ENCODE peak calls at places on chromosomes 11 and 22, in four cellular contexts. Y is K562, P is A549, N is GM12878. S is an unnamed sample. For H3K4me1, the result is how much of the 10 kb centered on the place peaks cover.

GRCh38 chr22:36315325-36315724 is 62.4 kb downstream of the APOL1 start:
- DNase-seq in Y (no peak), P (no peak), N (no peak), S (no peak)

GRCh38 chr11:46686886-46687810 is 13.3 kb downstream of the ARHGAP1 start:
- DNase-seq in Y (no peak), P (no peak), N (no peak), S (no peak)

GRCh38 chr22:43152001-43152354 is 619 bp downstream of the TSPO start:
- DNase-seq in Y (no peak), P (no peak), N (no peak), S (no peak)

GRCh38 chr11:126310229-126310991 is 6.5 kb downstream of the DCPS start:
- DNase-seq in Y (peak), P (peak), N (no peak), S (peak)

GRCh38 chr11:93005239-93005638 is 35.8 kb downstream of the MTNR1B start:
- DNase-seq in Y (no peak), P (no peak), N (no peak), S (no peak)

GRCh38 chr11:5596611-5597201 is at the start of gene TRIM6:
- DNase-seq in Y (peak), P (peak), N (no peak), S (no peak)

GRCh38 chr22:42282252-42282942 is 11.9 kb upstream of the TCF20 start:
- DNase-seq in Y (no peak), P (no peak), N (no peak), S (peak)

GRCh38 chr11:69400769-69401590 is 80.5 kb upstream of the LINC01488 start:
- DNase-seq in Y (peak), P (no peak), N (no peak), S (no peak)

GRCh38 chr11:43393765-43394355 is 35.1 kb downstream of the TTC17 start:
- DNase-seq in Y (peak), P (no peak), N (no peak), S (no peak)

GRCh38 chr11:9625728-9626127 is 38.1 kb upstream of the SWAP70 start:
- DNase-seq in Y (no peak), P (no peak), N (no peak), S (no peak)

GRCh38 chr11:63761870-63762661 is 6.5 kb downstream of the ZFTA start:
- DNase-seq in Y (no peak), P (no peak), N (no peak), S (no peak)

GRCh38 chr11:133968300-133968699 is 11.5 kb upstream of the IGSF9B start:
- DNase-seq in Y (peak), P (no peak), N (no peak), S (no peak)

GRCh38 chr22:19719055-19719482 is 4.3 kb upstream of the GP1BB start:
- DNase-seq in Y (peak), P (no peak), N (no peak), S (no peak)

GRCh38 chr22:19720999-19721485 is 2.3 kb upstream of the GP1BB start:
- DNase-seq in Y (no peak), P (no peak), N (no peak), S (no peak)

GRCh38 chr22:19721486-19722172 is 1.7 kb upstream of the GP1BB start:
- DNase-seq in Y (no peak), P (no peak), N (no peak), S (peak)

GRCh38 chr22:19719488-19720021 is 3.8 kb upstream of the GP1BB start:
- DNase-seq in Y (no peak), P (no peak), N (no peak), S (no peak)

DNA sequence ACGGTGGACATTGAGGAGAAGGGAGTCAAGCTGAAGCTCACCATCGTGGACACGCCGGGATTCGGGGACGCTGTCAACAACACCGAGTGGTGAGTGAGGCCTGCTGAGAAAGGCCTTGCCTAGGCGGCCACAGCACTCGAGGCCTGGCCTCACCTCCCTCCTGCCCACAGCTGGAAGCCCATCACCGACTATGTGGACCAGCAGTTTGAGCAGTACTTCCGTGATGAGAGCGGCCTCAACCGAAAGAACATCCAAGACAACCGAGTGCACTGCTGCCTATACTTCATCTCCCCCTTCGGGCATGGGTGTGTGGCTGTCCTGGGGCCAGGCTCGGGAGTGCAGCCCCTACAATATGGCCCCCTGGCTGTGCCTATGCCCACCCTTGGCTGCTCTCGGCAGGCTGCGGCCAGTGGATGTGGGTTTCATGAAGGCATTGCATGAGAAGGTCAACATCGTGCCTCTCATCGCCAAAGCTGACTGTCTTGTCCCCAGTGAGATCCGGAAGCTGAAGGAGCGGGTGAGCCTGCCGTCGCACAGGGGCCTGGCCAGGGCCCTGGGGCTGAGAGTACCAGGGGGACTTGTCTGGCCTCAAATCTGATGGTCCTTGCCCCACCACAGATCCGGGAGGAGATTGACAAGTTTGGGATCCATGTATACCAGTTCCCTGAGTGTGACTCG is 3.0 kb upstream of the GP1BB start:
- DNase-seq in Y (no peak), P (no peak), N (no peak), S (no peak)
- H3K4me1 ChIP-seq in Y (half or more), P (under half), N (under half), S (under half)

DNA sequence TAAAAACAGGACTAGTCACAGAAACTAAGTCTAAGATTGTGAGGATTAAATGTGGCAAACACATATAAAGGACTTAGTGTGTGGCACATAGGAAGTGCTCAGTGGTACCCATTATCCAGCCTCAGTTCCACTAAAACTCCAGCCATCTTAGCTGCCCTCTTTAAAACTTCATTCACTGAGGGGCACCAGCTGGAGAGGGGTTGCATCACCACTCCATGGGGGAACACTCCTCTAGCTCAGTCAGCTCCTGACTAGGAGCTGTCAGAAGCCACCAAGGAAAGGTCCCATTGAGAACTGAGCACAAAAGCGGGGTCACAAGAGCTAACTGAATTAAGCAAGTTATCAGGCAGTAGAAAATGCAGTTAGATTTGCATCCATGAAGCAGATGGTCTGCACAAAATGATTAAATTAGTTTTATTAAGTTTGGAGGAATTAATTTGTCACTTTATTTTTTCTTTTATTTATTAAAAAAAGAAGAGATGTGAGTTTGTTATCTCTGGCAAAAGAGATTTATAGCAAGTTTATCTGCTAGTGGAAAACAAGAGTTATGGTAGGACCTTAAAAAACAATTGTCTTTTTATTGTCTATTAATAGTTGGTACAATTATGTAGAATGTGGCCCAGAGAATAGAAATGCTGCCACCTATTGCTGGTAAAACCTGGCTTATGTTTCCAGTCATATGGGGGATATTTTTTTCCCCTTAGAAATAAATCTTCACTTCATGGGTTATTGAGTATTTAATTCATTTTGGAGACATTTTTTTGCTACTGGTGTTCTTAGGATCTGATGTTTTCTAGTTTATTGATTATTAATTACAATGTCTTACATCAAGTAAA is 95.7 kb downstream of the NAV2 start:
- DNase-seq in Y (no peak), P (no peak), N (no peak), S (no peak)
- TF ChIP-seq CHD4 in Y (no peak), P (no peak), N (no peak), S (no peak)

DNA sequence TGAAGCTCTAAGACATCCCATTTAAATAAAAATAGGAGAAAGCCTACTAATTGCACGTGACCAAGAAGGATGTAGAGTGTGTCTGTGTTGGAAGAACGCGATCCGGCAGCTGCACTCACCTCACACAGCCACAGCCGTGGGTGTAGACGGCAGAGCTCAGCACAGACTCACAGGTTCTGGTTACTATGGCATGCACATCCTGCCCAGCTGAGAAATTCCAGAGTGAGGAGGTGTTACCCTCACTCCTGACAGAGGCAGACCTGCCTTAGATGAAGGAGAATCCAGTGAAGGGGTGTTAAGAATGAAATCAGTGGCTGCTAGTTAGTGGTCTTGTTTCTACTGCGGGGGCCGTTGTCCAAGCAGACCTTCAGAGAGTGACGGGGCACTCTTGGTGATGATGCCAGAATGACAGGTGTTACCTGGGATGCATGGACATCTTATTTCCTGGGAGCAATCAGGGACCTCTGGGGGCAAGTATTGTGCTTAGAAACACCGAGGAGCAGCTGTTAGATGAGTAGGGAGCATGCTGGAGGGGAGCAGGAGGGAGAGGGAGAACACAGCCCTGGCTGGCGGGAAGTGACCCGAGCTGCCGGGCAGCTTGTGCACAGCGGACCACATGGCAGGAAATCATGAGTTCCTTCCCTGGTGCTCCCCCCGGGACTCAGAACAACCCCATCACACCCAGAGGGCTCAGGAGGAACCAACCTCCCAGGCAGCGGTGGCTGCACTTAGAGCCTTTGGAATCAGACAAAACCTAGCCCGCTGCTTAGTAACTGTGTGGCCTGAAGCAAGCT is 12.3 kb downstream of the KCNJ5 start:
- DNase-seq in Y (no peak), P (no peak), N (no peak), S (no peak)
- H3K4me1 ChIP-seq in Y (under half), P (under half), N (under half), S (under half)

GRCh38 chr11:117875397-117876048 is 935 bp downstream of the FXYD6 start:
- DNase-seq in Y (no peak), P (no peak), N (no peak), S (no peak)
- TF ChIP-seq CHD4 in Y (no peak), P (no peak), N (no peak), S (no peak)

GRCh38 chr11:11988099-11988651 is 20.3 kb downstream of the DKK3 start:
- DNase-seq in Y (no peak), P (no peak), N (no peak), S (no peak)
- H3K4me1 ChIP-seq in Y (under half), P (half or more), N (under half), S (under half)

GRCh38 chr22:49973018-49973965 is 12.7 kb downstream of the PIM3 start:
- DNase-seq in Y (no peak), P (no peak), N (no peak), S (no peak)

GRCh38 chr22:49969751-49970527 is 9.4 kb downstream of the PIM3 start:
- DNase-seq in Y (no peak), P (no peak), N (no peak), S (no peak)

GRCh38 chr22:49972163-49973017 is 11.8 kb downstream of the PIM3 start:
- DNase-seq in Y (no peak), P (no peak), N (no peak), S (no peak)

GRCh38 chr22:49970528-49971231 is 10.1 kb downstream of the PIM3 start:
- DNase-seq in Y (peak), P (peak), N (peak), S (peak)

GRCh38 chr22:49971232-49972162 is 10.9 kb downstream of the PIM3 start:
- DNase-seq in Y (peak), P (peak), N (no peak), S (no peak)
- TF ChIP-seq CHD4 in Y (no peak), P (no peak), N (no peak), S (no peak)

GRCh38 chr22:33272180-33272579 is 214.0 kb upstream of the SYN3 start:
- DNase-seq in Y (no peak), P (no peak), N (no peak), S (peak)
- H3K4me1 ChIP-seq in Y (under half), P (under half), N (half or more), S (half or more)

GRCh38 chr11:73795925-73796632 is 8.4 kb downstream of the MRPL48 start:
- DNase-seq in Y (no peak), P (no peak), N (no peak), S (no peak)
- TF ChIP-seq CHD4 in Y (no peak), P (no peak), N (no peak), S (no peak)

GRCh38 chr11:75324189-75324588 is 27.3 kb downstream of the ARRB1 start:
- DNase-seq in Y (no peak), P (no peak), N (no peak), S (no peak)
- H3K4me1 ChIP-seq in Y (under half), P (half or more), N (under half), S (half or more)

DNA sequence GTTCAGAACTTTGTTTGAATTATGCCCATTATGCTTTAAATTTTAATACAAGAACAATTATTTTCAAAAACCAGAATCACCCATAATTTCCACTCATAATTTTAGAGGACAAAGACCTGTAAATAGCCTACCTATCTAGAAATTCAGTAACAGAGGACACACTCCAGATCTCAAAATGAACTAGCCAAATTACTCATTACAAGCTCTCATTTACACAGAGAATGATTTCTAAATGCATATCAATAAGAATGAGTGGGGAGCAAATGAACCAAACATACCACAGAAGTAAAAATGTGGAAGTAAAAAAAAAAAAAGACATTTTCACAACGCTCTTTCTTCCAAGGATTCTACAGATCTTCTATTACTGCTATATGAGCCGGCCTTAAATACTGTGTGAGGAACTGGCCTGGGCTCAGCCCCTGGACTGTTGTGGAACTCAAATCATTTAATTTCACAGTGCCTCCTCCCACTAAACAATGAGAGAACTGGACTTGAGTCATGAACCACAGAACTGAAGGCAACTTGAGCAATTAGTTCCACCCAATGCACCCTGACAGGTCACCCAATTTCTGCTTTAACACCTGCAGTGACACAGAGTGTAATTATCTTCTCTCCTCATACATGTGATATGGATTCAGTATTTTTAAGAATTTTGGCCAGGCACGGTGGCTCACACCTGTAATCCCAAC is 8.0 kb downstream of the MRTFA start:
- DNase-seq in Y (no peak), P (no peak), N (peak), S (no peak)
- TF ChIP-seq CHD4 in Y (no peak), P (no peak), N (no peak), S (no peak)